ENCODE peak calls at places on chromosome 9, in four cellular contexts. F, Y, I and O are unnamed samples. For H3K4me1, the result is how much of the 10 kb centered on the place peaks cover.

GRCh38 chr9:132892383-132892782 is 13.7 kb downstream of the SPACA9 start:
- DNase-seq in F (no peak), Y (no peak), I (no peak), O (no peak)

GRCh38 chr9:121841771-121842611 is 190.6 kb downstream of the DAB2IP start:
- DNase-seq in F (peak), Y (peak), I (no peak), O (no peak)

GRCh38 chr9:133374612-133375115 is 1.2 kb downstream of the SURF4 start:
- DNase-seq in F (peak), Y (no peak), I (no peak), O (no peak)

GRCh38 chr9:134181648-134182034 is 17.3 kb upstream of the RNU6ATAC start:
- DNase-seq in F (no peak), Y (no peak), I (no peak), O (no peak)

GRCh38 chr9:98962861-98963260 is 19.2 kb downstream of the COL15A1 start:
- DNase-seq in F (peak), Y (no peak), I (no peak), O (no peak)

GRCh38 chr9:35488019-35488418 is 1.9 kb upstream of the RUSC2 start:
- DNase-seq in F (no peak), Y (no peak), I (no peak), O (no peak)

GRCh38 chr9:14633148-14633547 is 60.1 kb downstream of the ZDHHC21 start:
- DNase-seq in F (no peak), Y (no peak), I (peak), O (no peak)

GRCh38 chr9:90975666-90976538 is 174.3 kb downstream of the SYK start:
- DNase-seq in F (no peak), Y (no peak), I (no peak), O (no peak)

GRCh38 chr9:76552751-76553150 is 93.8 kb downstream of the GCNT1 start:
- DNase-seq in F (no peak), Y (no peak), I (no peak), O (no peak)

GRCh38 chr9:17060450-17060849 is 74.4 kb upstream of the CNTLN start:
- DNase-seq in F (no peak), Y (no peak), I (no peak), O (no peak)

GRCh38 chr9:108850293-108850897 is 5.4 kb downstream of the ACTL7B start:
- DNase-seq in F (peak), Y (no peak), I (no peak), O (no peak)

GRCh38 chr9:96163712-96164111 is 138.3 kb downstream of the HSD17B3 start:
- DNase-seq in F (no peak), Y (no peak), I (no peak), O (no peak)

GRCh38 chr9:82456621-82457020 is 468.0 kb downstream of the SPATA31D1 start:
- DNase-seq in F (peak), Y (no peak), I (no peak), O (no peak)

GRCh38 chr9:35568196-35568595 is 36.9 kb upstream of the TESK1 start:
- DNase-seq in F (no peak), Y (no peak), I (no peak), O (no peak)

GRCh38 chr9:87469833-87470465 is 27.7 kb upstream of the DAPK1 start:
- DNase-seq in F (no peak), Y (no peak), I (no peak), O (no peak)

GRCh38 chr9:101354143-101354764 is 30.6 kb downstream of the BAAT start:
- DNase-seq in F (no peak), Y (no peak), I (no peak), O (no peak)

GRCh38 chr9:90867101-90867500 is 65.5 kb downstream of the SYK start:
- DNase-seq in F (no peak), Y (peak), I (no peak), O (no peak)

GRCh38 chr9:12775373-12775962 is 648 bp downstream of the LURAP1L start:
- DNase-seq in F (no peak), Y (peak), I (peak), O (peak)

GRCh38 chr9:72477862-72478564 is 43.4 kb upstream of the TMC1 start:
- DNase-seq in F (peak), Y (no peak), I (no peak), O (no peak)

GRCh38 chr9:75685059-75685458 is 205.4 kb upstream of the PCSK5 start:
- DNase-seq in F (no peak), Y (no peak), I (no peak), O (no peak)

GRCh38 chr9:135608999-135609317 is 30.4 kb downstream of the GLT6D1 start:
- DNase-seq in F (no peak), Y (no peak), I (no peak), O (no peak)

GRCh38 chr9:101601904-101602765 is 7.4 kb upstream of the PPP3R2 start:
- DNase-seq in F (peak), Y (no peak), I (peak), O (peak)

GRCh38 chr9:86464242-86464641 is 110.0 kb upstream of the TUT7 start:
- DNase-seq in F (no peak), Y (no peak), I (no peak), O (no peak)

GRCh38 chr9:17024129-17024528 is 110.7 kb upstream of the CNTLN start:
- DNase-seq in F (no peak), Y (no peak), I (no peak), O (no peak)

GRCh38 chr9:82021198-82021597 is 32.6 kb downstream of the SPATA31D1 start:
- DNase-seq in F (peak), Y (no peak), I (no peak), O (no peak)

GRCh38 chr9:4665357-4665756 is 923 bp downstream of the SPATA6L start:
- DNase-seq in F (peak), Y (no peak), I (no peak), O (no peak)

GRCh38 chr9:97978706-97979105 is 4.4 kb upstream of the ANP32B start:
- DNase-seq in F (no peak), Y (no peak), I (no peak), O (no peak)

GRCh38 chr9:129333961-129334743 is 156.1 kb upstream of the IER5L start:
- DNase-seq in F (peak), Y (peak), I (peak), O (peak)
- H3K4me1 ChIP-seq in F (under half), Y (under half), I (under half), O (under half)

GRCh38 chr9:116271991-116272390 is 118.4 kb downstream of the PAPPA start:
- DNase-seq in F (no peak), Y (peak), I (peak), O (peak)

GRCh38 chr9:116269250-116269649 is 115.7 kb downstream of the PAPPA start:
- DNase-seq in F (no peak), Y (no peak), I (no peak), O (no peak)

GRCh38 chr9:116274293-116274692 is 120.7 kb downstream of the PAPPA start:
- DNase-seq in F (peak), Y (no peak), I (no peak), O (no peak)

GRCh38 chr9:116270559-116270958 is 117.0 kb downstream of the PAPPA start:
- DNase-seq in F (no peak), Y (no peak), I (no peak), O (no peak)

DNA sequence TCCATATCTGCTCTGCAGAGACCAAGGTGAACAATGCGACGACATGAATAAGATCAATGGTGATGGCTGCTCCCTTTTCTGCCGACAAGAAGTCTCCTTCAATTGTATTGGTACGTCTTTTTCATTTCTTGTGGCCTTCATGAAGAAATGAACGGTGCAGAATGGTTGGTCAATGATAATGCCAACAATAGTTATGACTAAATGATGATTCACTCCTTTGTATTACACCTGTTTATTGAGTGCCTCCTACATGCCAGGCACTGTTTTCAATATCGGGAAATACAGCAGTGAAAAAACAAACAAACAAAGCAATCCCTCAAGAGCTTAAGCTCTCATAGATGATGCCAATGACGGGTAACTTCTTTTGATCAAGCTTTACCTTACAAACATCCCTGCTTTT is 117.7 kb downstream of the PAPPA start:
- DNase-seq in F (no peak), Y (no peak), I (no peak), O (no peak)
- H3K23ac ChIP-seq in F (no peak), Y (no peak), I (no peak), O (no peak)

GRCh38 chr9:77598961-77599360 is 49.2 kb downstream of the GNA14 start:
- DNase-seq in F (no peak), Y (no peak), I (no peak), O (no peak)

GRCh38 chr9:77598510-77598909 is 49.6 kb downstream of the GNA14 start:
- DNase-seq in F (peak), Y (no peak), I (no peak), O (no peak)

GRCh38 chr9:77594963-77595362 is 53.2 kb downstream of the GNA14 start:
- DNase-seq in F (no peak), Y (no peak), I (no peak), O (no peak)

GRCh38 chr9:77595426-77596051 is 52.6 kb downstream of the GNA14 start:
- DNase-seq in F (no peak), Y (no peak), I (no peak), O (no peak)

GRCh38 chr9:77597057-77597456 is 51.1 kb downstream of the GNA14 start:
- DNase-seq in F (no peak), Y (no peak), I (no peak), O (no peak)
- H3K4ac ChIP-seq in F (no peak), Y (no peak), I (no peak), O (no peak)

GRCh38 chr9:33300546-33300945 is 10.2 kb downstream of the NFX1 start:
- DNase-seq in F (no peak), Y (no peak), I (no peak), O (no peak)
- H3K4me1 ChIP-seq in F (under half), Y (under half), I (under half), O (under half)

GRCh38 chr9:130432796-130433167 is 12.0 kb upstream of the ASS1 start:
- DNase-seq in F (no peak), Y (no peak), I (no peak), O (no peak)
- H3K23ac ChIP-seq in F (no peak), Y (no peak), I (no peak), O (peak)

DNA sequence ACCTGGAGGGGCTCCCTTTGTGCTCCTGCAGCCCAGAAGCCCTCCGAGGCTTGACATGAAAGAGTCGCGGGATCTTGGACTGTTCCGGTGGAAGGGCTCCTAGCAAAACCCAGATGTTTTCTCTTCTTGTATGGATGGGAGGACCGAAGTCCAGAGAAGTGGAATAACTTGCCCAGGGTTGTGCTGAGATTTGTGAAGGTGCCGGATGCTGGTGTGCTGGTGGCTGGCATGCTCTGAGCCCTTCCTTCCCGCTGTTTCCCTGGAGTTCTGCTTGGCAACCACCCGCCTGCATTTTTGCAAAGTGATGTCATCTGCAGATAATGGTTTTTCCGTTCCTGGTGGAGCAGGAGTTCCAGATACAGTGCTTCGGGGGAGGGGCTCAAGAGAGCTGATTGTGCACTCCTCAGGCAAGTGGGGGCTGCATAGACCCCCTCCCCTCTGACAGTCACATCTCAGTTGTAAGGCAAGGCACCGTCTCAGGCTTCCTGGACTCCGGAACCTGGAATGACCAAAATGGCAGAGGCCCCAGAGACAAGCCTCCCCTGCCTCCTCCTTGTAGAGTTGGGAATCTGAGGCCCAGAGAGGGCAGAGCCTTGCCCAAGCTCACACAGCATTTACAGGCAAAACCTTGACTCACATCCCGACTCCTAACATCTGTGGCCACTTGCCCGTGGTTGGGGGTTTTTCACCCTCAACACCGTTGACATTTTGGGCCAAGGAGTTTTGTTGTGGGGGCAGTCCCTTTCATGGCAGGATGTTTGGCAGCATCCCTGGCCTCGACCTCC is 157.0 kb downstream of the RGS3 start:
- DNase-seq in F (peak), Y (peak), I (peak), O (peak)
- H3K4ac ChIP-seq in F (peak), Y (no peak), I (peak), O (no peak)

DNA sequence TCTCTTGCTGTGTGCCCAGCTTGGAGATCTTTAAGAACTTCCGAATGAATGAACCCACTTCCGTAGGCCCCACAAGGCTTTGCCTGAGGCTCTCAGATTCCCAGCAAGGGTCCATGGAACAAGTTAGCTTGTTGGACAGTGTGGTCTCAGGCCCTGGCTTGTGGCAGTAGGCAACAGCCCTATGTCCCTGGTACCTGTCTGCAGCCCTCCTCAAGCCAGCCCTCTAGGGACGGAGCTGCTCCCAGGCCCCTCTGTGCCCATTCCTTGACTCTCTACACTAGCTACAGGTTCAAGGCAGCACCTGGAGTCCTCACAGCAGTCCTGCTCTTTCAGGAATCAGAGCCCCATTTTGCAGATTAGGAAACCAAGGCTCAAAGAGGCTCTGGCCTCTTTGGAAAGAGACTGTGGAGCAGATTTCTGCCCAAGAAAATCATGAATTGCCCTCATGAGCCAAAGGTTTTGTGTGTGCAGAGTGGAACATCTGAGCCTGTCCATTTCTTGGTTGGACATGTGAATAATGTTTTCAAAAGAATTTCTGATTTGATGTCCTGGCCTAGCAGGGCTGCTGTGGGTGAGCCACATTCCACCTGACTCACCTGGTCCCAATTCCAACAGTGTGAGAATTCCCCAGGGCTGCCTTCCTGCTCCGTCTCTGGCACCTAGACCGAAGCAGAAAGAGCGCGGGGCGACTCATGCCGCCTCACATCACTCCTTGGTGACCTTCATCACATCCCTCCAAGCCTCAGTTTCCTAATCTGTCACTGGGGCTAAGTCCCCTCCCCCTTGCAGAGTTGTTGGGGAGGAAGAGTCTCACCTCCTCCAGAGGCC is 131.7 kb downstream of the BARX1 start:
- DNase-seq in F (no peak), Y (no peak), I (no peak), O (no peak)
- H3K4me1 ChIP-seq in F (under half), Y (under half), I (under half), O (under half)